ENCODE peak calls at places on chromosome 11, in five cellular contexts. V, K, W, Q and M are unnamed samples.

GRCh38 chr11:70710192-70710965 is 312.1 kb downstream of the CTTN start:
- DNase-seq in Q (no peak), K (no peak), V (no peak), W (no peak), M (no peak)

GRCh38 chr11:87301785-87302540 is 264.2 kb downstream of the TMEM135 start:
- DNase-seq in K (peak), Q (no peak), W (no peak), V (no peak), M (no peak)

GRCh38 chr11:72924568-72925190 is 110.5 kb downstream of the ATG16L2 start:
- DNase-seq in V (no peak), K (peak), Q (no peak), W (no peak), M (no peak)

GRCh38 chr11:24848857-24849256 is 352.0 kb downstream of the LUZP2 start:
- DNase-seq in K (no peak), Q (no peak), W (no peak), V (no peak), M (no peak)

GRCh38 chr11:134228625-134229024 is 4.2 kb downstream of the VPS26B start:
- DNase-seq in V (no peak), Q (no peak), K (no peak), W (no peak), M (no peak)

GRCh38 chr11:69909561-69910518 is 90.6 kb upstream of the FGF3 start:
- DNase-seq in K (peak), V (no peak), W (no peak), Q (peak), M (peak)

GRCh38 chr11:73397468-73398131 is 21.4 kb downstream of the RELT start:
- DNase-seq in W (no peak), Q (no peak), K (no peak), V (no peak), M (peak)

GRCh38 chr11:19370100-19370861 is 129.5 kb upstream of the E2F8 start:
- DNase-seq in W (peak), Q (no peak), K (peak), V (no peak), M (no peak)

GRCh38 chr11:71165771-71166170 is 86.6 kb downstream of the SHANK2 start:
- DNase-seq in V (no peak), W (no peak), Q (no peak), K (no peak), M (no peak)

GRCh38 chr11:12185914-12186313 is 75.5 kb downstream of the MICAL2 start:
- DNase-seq in V (no peak), K (peak), W (peak), Q (no peak), M (no peak)

GRCh38 chr11:61688368-61689163 is 8.4 kb downstream of the DAGLA start:
- DNase-seq in Q (no peak), W (peak), K (no peak), V (peak), M (peak)

GRCh38 chr11:75652936-75653335 is 15.9 kb downstream of the MAP6 start:
- DNase-seq in K (no peak), V (no peak), Q (no peak), W (no peak), M (no peak)

GRCh38 chr11:10725907-10726253 is 25.2 kb upstream of the CTR9 start:
- DNase-seq in V (no peak), K (no peak), Q (no peak), W (no peak), M (no peak)

GRCh38 chr11:77062924-77063323 is 3.8 kb upstream of the CAPN5 start:
- DNase-seq in Q (no peak), K (peak), W (no peak), V (no peak), M (no peak)
- TF ChIP-seq CTCF in Q (no peak), K (peak), W (no peak), V (no peak), M (no peak)

DNA sequence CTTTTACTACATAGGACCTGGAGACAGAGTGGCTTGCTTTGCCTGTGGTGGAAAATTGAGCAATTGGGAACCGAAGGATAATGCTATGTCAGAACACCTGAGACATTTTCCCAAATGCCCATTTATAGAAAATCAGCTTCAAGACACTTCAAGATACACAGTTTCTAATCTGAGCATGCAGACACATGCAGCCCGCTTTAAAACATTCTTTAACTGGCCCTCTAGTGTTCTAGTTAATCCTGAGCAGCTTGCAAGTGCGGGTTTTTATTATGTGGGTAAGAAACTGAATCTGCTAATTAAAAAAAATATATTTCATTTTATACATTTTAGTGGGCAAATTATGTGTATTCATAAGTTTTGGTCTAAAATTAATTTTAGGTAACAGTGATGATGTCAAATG is 7.8 kb downstream of the BIRC3 start:
- DNase-seq in K (no peak), W (no peak), V (no peak), Q (no peak), M (no peak)
- TF ChIP-seq CTCF in K (no peak), W (no peak), V (no peak), Q (no peak), M (no peak)

GRCh38 chr11:107136892-107137291 is 118.6 kb upstream of the GUCY1A2 start:
- DNase-seq in V (no peak), K (no peak), W (no peak), Q (no peak), M (no peak)
- TF ChIP-seq CTCF in V (no peak), K (no peak), W (no peak), Q (no peak), M (no peak)

GRCh38 chr11:120696597-120696996 is 185.0 kb downstream of the GRIK4 start:
- DNase-seq in K (no peak), V (no peak), W (no peak), Q (no peak), M (no peak)
- TF ChIP-seq CTCF in K (no peak), V (no peak), W (no peak), Q (peak), M (no peak)

GRCh38 chr11:8265681-8266241 is 2.1 kb upstream of the LMO1 start:
- DNase-seq in V (no peak), W (no peak), K (no peak), Q (peak), M (no peak)
- TF ChIP-seq CTCF in V (no peak), W (no peak), K (peak), Q (peak), M (no peak)

GRCh38 chr11:58647141-58647699 is 24.8 kb downstream of the CNTF start:
- DNase-seq in Q (no peak), V (no peak), W (no peak), K (no peak), M (no peak)
- TF ChIP-seq CTCF in Q (no peak), V (no peak), W (no peak), K (no peak), M (no peak)

GRCh38 chr11:124322356-124322755 is 2.4 kb upstream of the OR8D2 start:
- DNase-seq in Q (no peak), V (no peak), W (no peak), K (no peak), M (no peak)
- TF ChIP-seq CTCF in Q (no peak), V (no peak), W (no peak), K (no peak), M (no peak)

DNA sequence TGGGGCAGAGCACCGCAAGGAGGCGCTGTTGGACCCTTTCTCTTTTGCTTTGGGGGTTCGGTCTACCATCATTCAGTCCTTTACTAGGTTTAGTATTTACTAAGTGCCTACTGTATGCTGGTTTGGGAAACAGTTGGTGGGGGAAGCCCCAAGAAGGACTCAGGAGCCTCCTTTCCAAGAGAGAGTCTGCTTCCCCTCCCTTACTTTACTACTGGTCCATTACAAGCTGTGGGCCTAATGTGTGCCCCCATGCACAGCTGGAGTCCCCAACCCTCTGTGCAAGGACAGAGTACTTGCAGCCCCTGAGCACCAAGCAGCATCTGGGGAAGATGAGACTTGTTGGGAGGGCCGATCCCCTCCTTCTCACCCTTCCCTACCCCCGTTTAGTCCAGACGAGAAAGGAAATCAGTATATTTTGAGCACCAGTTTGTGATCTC is 876 bp upstream of the UBE2L6 start:
- DNase-seq in K (peak), Q (no peak), W (peak), V (no peak), M (no peak)
- TF ChIP-seq CTCF in K (peak), Q (peak), W (peak), V (peak), M (no peak)